ENCODE peak calls at places on chromosomes 7 and 10, in four cellular contexts. W, F, I and L are unnamed samples.

GRCh38 chr10:133358162-133358919 is 522 bp upstream of the FUOM start:
- DNase-seq in W (no peak), F (peak), I (no peak), L (no peak)

GRCh38 chr10:50540069-50540825 is 83.5 kb downstream of the SGMS1 start:
- DNase-seq in W (no peak), F (no peak), I (no peak), L (no peak)

GRCh38 chr10:27158421-27158820 is 3.3 kb downstream of the MASTL start:
- DNase-seq in W (no peak), F (no peak), I (peak), L (no peak)

GRCh38 chr7:7641129-7641663 is 644 bp downstream of the UMAD1 start:
- DNase-seq in W (no peak), F (peak), I (peak), L (peak)

GRCh38 chr7:155166108-155166507 is 96.0 kb downstream of the HTR5A start:
- DNase-seq in W (no peak), F (no peak), I (no peak), L (no peak)

GRCh38 chr10:113782367-113782766 is 30.9 kb downstream of the PLEKHS1 start:
- DNase-seq in W (no peak), F (no peak), I (no peak), L (no peak)

GRCh38 chr7:39184387-39184786 is 206.7 kb downstream of the POU6F2 start:
- DNase-seq in W (no peak), F (no peak), I (no peak), L (no peak)

GRCh38 chr7:12653127-12653917 is 34.1 kb upstream of the ARL4A start:
- DNase-seq in W (no peak), F (no peak), I (no peak), L (no peak)

GRCh38 chr10:11724938-11725776 is 17.0 kb upstream of the ECHDC3 start:
- DNase-seq in W (peak), F (peak), I (peak), L (peak)

GRCh38 chr10:128211953-128212727 is 85.9 kb upstream of the MKI67 start:
- DNase-seq in W (peak), F (peak), I (peak), L (peak)

GRCh38 chr10:73060738-73061635 is 35.7 kb downstream of the P4HA1 start:
- DNase-seq in W (peak), F (peak), I (peak), L (peak)

GRCh38 chr10:89367529-89367928 is 10.3 kb upstream of the IFIT1B start:
- DNase-seq in W (no peak), F (no peak), I (no peak), L (no peak)

GRCh38 chr7:32415519-32415918 is 74.7 kb downstream of the LSM5 start:
- DNase-seq in W (no peak), F (no peak), I (no peak), L (no peak)

GRCh38 chr10:36455481-36456119 is 669.8 kb upstream of the ANKRD30A start:
- DNase-seq in W (no peak), F (no peak), I (no peak), L (no peak)

GRCh38 chr10:123556736-123557135 is 109.4 kb upstream of the GPR26 start:
- DNase-seq in W (no peak), F (no peak), I (no peak), L (no peak)

GRCh38 chr10:119608316-119609155 is 11.8 kb upstream of the TIAL1 start:
- DNase-seq in W (no peak), F (peak), I (peak), L (peak)

GRCh38 chr7:71198887-71199286 is 66.9 kb downstream of the GALNT17 start:
- DNase-seq in W (no peak), F (no peak), I (no peak), L (no peak)

GRCh38 chr7:78168869-78169268 is 370.3 kb downstream of the PHTF2 start:
- DNase-seq in W (no peak), F (no peak), I (no peak), L (no peak)

GRCh38 chr10:58462863-58463507 is 49.7 kb upstream of the BICC1 start:
- DNase-seq in W (no peak), F (no peak), I (no peak), L (no peak)

GRCh38 chr10:11793762-11794479 is 29.2 kb upstream of the PROSER2 start:
- DNase-seq in W (no peak), F (no peak), I (peak), L (peak)

GRCh38 chr7:136045181-136045580 is 68.0 kb upstream of the MTPN start:
- DNase-seq in W (no peak), F (no peak), I (no peak), L (no peak)

GRCh38 chr7:124773339-124773738 is 7.7 kb upstream of the GPR37 start:
- DNase-seq in W (no peak), F (no peak), I (no peak), L (no peak)

GRCh38 chr7:362416-363096 is 72.6 kb downstream of the FOXL3 start:
- DNase-seq in W (no peak), F (no peak), I (no peak), L (no peak)

GRCh38 chr10:59674211-59674836 is 35.3 kb downstream of the SLC16A9 start:
- DNase-seq in W (no peak), F (no peak), I (no peak), L (no peak)

GRCh38 chr10:91797874-91798735 is at the start of gene TNKS2:
- DNase-seq in W (peak), F (peak), I (peak), L (peak)

GRCh38 chr7:66657798-66658197 is 29.1 kb downstream of the KCTD7 start:
- DNase-seq in W (no peak), F (no peak), I (no peak), L (no peak)

GRCh38 chr10:71270301-71270777 is 48.7 kb upstream of the SLC29A3 start:
- DNase-seq in W (peak), F (peak), I (peak), L (peak)

GRCh38 chr10:66881814-66882213 is 44.0 kb upstream of the LRRTM3 start:
- DNase-seq in W (no peak), F (no peak), I (no peak), L (no peak)

GRCh38 chr7:128783143-128783799 is 7.7 kb upstream of the OPN1SW start:
- DNase-seq in W (peak), F (peak), I (peak), L (peak)

GRCh38 chr7:46881507-46882127 is 700.3 kb downstream of the TNS3 start:
- DNase-seq in W (no peak), F (no peak), I (no peak), L (peak)

GRCh38 chr7:5792792-5793191 is 11.3 kb upstream of the RNF216 start:
- DNase-seq in W (no peak), F (no peak), I (no peak), L (no peak)

GRCh38 chr10:101617102-101617823 is 29.1 kb downstream of the DPCD start:
- DNase-seq in W (peak), F (peak), I (no peak), L (no peak)
- TF ChIP-seq ELF1 in W (no peak), F (no peak), I (no peak), L (no peak)

GRCh38 chr7:159024280-159024951 is 120.3 kb downstream of the VIPR2 start:
- DNase-seq in W (no peak), F (no peak), I (no peak), L (no peak)

GRCh38 chr7:159027803-159028455 is 116.7 kb downstream of the VIPR2 start:
- DNase-seq in W (no peak), F (no peak), I (peak), L (no peak)

GRCh38 chr7:159025161-159025779 is 119.4 kb downstream of the VIPR2 start:
- DNase-seq in W (no peak), F (no peak), I (no peak), L (no peak)

GRCh38 chr7:159027091-159027802 is 117.4 kb downstream of the VIPR2 start:
- DNase-seq in W (no peak), F (no peak), I (no peak), L (no peak)

DNA sequence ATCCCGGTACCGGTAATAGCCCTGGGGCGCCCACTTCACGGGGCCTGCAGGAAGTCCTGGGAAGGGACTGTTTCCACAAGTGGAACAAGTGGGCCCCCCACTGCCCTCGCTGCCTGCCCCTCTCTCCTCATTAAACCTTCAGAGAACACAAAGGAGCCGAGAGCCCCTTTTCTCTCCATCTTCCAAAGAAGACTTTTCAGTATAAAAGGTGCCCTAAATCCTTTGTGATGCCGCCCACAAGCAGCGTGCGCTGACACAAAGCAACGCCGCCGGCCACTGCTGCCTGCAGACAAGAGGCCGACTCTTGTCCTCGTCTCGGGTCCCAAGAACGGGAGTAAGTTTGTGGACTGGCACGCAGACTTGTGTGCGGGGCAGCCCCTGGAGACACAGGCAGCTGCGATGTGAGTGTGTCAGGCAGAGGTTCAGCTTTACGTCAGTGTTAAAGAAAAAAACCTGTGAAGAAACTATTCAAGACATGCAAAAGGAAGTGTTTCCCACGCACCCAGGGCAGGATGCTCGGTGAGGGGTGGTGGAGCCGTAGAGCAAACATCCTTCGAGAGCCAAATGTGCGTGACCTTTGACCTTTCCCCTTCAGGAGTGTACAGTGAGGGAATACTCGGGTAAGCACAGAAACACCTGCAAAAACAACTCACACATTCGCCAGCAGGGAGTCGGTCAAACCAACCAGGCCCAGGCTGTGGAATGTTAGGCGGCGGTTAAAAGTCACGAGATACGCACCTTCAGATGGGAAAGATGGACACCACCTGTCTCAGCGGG is 118.2 kb downstream of the VIPR2 start:
- DNase-seq in W (no peak), F (no peak), I (no peak), L (no peak)
- TF ChIP-seq SIN3A in W (no peak), F (no peak), I (no peak), L (no peak)

GRCh38 chr7:114956702-114957101 is 34.8 kb downstream of the MDFIC start:
- DNase-seq in W (no peak), F (no peak), I (no peak), L (no peak)

GRCh38 chr7:114949227-114949626 is 27.3 kb downstream of the MDFIC start:
- DNase-seq in W (no peak), F (no peak), I (no peak), L (no peak)

GRCh38 chr7:114957434-114957833 is 35.5 kb downstream of the MDFIC start:
- DNase-seq in W (no peak), F (no peak), I (no peak), L (no peak)

GRCh38 chr7:114952296-114952695 is 30.4 kb downstream of the MDFIC start:
- DNase-seq in W (no peak), F (no peak), I (no peak), L (no peak)

DNA sequence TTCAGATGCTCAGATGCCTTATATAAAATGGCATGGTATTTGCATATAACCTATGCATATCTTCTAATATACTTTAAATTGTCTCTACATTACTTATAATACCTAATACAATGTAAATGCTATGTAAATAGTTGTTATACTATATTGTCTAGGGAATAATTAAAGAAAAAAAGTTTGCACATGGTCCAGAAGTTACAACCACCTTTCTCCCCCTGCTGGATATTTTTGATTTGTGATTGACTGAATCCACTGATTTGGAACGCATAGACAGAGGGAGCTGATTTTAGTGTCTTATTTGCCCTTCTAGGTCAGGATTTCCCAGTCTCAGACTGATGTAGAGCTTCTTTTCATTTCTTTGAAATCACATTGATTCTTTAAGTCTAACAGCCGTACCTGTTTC is 31.8 kb downstream of the MDFIC start:
- DNase-seq in W (no peak), F (no peak), I (no peak), L (no peak)
- TF ChIP-seq CTCF in W (no peak), F (peak), I (no peak), L (peak)

GRCh38 chr10:103192089-103192450 is 1.0 kb downstream of the NT5C2 start:
- DNase-seq in W (peak), F (peak), I (no peak), L (no peak)
- TF ChIP-seq ELF1 in W (no peak), F (no peak), I (no peak), L (no peak)